ENCODE peak calls at places on chromosomes 11 and 22, in seven cellular contexts. One of them, this sample, is unnamed.

GRCh38 chr11:133896028-133896427 is 50.7 kb upstream of the SPATA19 start:
- DNase-seq in brain microvascular endothelial cell: no peak
- DNase-seq in Caco-2: no peak
- DNase-seq in AG10803: no peak
- DNase-seq in IMR-90: no peak
- DNase-seq in GM12865: peak
- DNase-seq in mesendoderm: no peak
- DNase-seq in this sample: no peak

GRCh38 chr11:129790131-129790530 is 25.5 kb upstream of the TMEM45B start:
- DNase-seq in AG10803: peak
- DNase-seq in IMR-90: no peak
- DNase-seq in GM12865: no peak
- DNase-seq in mesendoderm: no peak
- DNase-seq in brain microvascular endothelial cell: no peak
- DNase-seq in Caco-2: no peak
- DNase-seq in this sample: no peak

GRCh38 chr11:27477243-27477642 is 4.7 kb upstream of the LGR4 start:
- DNase-seq in IMR-90: no peak
- DNase-seq in mesendoderm: no peak
- DNase-seq in Caco-2: no peak
- DNase-seq in brain microvascular endothelial cell: no peak
- DNase-seq in GM12865: no peak
- DNase-seq in AG10803: no peak
- DNase-seq in this sample: no peak

GRCh38 chr11:116563713-116564050 is 209.1 kb downstream of the BUD13 start:
- DNase-seq in Caco-2: no peak
- DNase-seq in brain microvascular endothelial cell: no peak
- DNase-seq in mesendoderm: no peak
- DNase-seq in IMR-90: no peak
- DNase-seq in AG10803: no peak
- DNase-seq in GM12865: no peak
- DNase-seq in this sample: no peak

GRCh38 chr11:48172818-48173609 is 43.6 kb upstream of the OR4B1 start:
- DNase-seq in AG10803: peak
- DNase-seq in IMR-90: peak
- DNase-seq in mesendoderm: peak
- DNase-seq in Caco-2: peak
- DNase-seq in brain microvascular endothelial cell: peak
- DNase-seq in GM12865: peak
- DNase-seq in this sample: peak

GRCh38 chr22:48919187-48919590 is 908.5 kb downstream of the BRD1 start:
- DNase-seq in brain microvascular endothelial cell: no peak
- DNase-seq in mesendoderm: no peak
- DNase-seq in AG10803: no peak
- DNase-seq in GM12865: no peak
- DNase-seq in IMR-90: no peak
- DNase-seq in Caco-2: no peak
- DNase-seq in this sample: no peak

GRCh38 chr22:30822216-30823014 is 127.7 kb downstream of the OSBP2 start:
- DNase-seq in GM12865: no peak
- DNase-seq in mesendoderm: peak
- DNase-seq in AG10803: no peak
- DNase-seq in Caco-2: no peak
- DNase-seq in brain microvascular endothelial cell: no peak
- DNase-seq in IMR-90: no peak
- DNase-seq in this sample: no peak

GRCh38 chr22:19503869-19504268 is 20.3 kb downstream of the CLDN5 start:
- DNase-seq in mesendoderm: peak
- DNase-seq in GM12865: no peak
- DNase-seq in Caco-2: no peak
- DNase-seq in IMR-90: no peak
- DNase-seq in brain microvascular endothelial cell: no peak
- DNase-seq in AG10803: no peak
- DNase-seq in this sample: no peak

GRCh38 chr22:45197606-45198462 is 34.1 kb downstream of the NUP50 start:
- DNase-seq in mesendoderm: no peak
- DNase-seq in Caco-2: no peak
- DNase-seq in GM12865: no peak
- DNase-seq in AG10803: no peak
- DNase-seq in IMR-90: no peak
- DNase-seq in brain microvascular endothelial cell: no peak
- DNase-seq in this sample: no peak

DNA sequence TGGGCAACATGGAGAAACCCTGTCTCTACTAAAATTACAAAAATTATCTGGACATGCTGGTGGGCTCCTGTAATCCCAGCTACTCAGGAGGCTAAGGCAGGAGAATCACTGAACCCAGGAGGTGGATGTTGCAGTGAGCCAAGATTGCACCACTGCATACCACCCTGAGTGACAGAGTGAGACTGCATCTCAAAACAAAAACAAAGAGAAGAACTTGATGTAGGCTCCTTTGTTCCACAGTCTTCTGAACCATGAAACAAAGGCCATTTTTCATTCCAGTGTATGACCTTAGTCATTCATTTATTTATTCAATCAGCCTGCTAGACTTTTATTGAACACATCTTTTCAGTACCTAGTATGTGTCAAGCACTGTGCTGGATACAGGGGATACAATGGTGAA is 369.6 kb downstream of the FAT3 start:
- DNase-seq in brain microvascular endothelial cell: no peak
- DNase-seq in IMR-90: no peak
- DNase-seq in mesendoderm: no peak
- DNase-seq in AG10803: no peak
- DNase-seq in Caco-2: no peak
- DNase-seq in GM12865: no peak
- DNase-seq in this sample: no peak
- H3K4me3 ChIP-seq in brain microvascular endothelial cell: no peak
- H3K4me3 ChIP-seq in IMR-90: no peak
- H3K4me3 ChIP-seq in mesendoderm: no peak
- H3K4me3 ChIP-seq in AG10803: no peak
- H3K4me3 ChIP-seq in Caco-2: no peak
- H3K4me3 ChIP-seq in GM12865: no peak
- H3K4me3 ChIP-seq in this sample: no peak

GRCh38 chr11:1310772-1311468 is 1.5 kb upstream of the TOLLIP start:
- DNase-seq in GM12865: peak
- DNase-seq in AG10803: no peak
- DNase-seq in Caco-2: peak
- DNase-seq in brain microvascular endothelial cell: no peak
- DNase-seq in mesendoderm: no peak
- DNase-seq in IMR-90: no peak
- DNase-seq in this sample: no peak
- H3K4me3 ChIP-seq in GM12865: peak
- H3K4me3 ChIP-seq in AG10803: no peak
- H3K4me3 ChIP-seq in Caco-2: peak
- H3K4me3 ChIP-seq in brain microvascular endothelial cell: no peak
- H3K4me3 ChIP-seq in mesendoderm: no peak
- H3K4me3 ChIP-seq in IMR-90: no peak
- H3K4me3 ChIP-seq in this sample: no peak

GRCh38 chr11:13012037-13012693 is 3.0 kb downstream of the RASSF10 start:
- DNase-seq in Caco-2: no peak
- DNase-seq in mesendoderm: peak
- DNase-seq in AG10803: no peak
- DNase-seq in GM12865: no peak
- DNase-seq in IMR-90: no peak
- DNase-seq in brain microvascular endothelial cell: no peak
- DNase-seq in this sample: no peak
- H3K4me3 ChIP-seq in Caco-2: no peak
- H3K4me3 ChIP-seq in mesendoderm: no peak
- H3K4me3 ChIP-seq in AG10803: no peak
- H3K4me3 ChIP-seq in GM12865: no peak
- H3K4me3 ChIP-seq in IMR-90: no peak
- H3K4me3 ChIP-seq in brain microvascular endothelial cell: no peak
- H3K4me3 ChIP-seq in this sample: no peak

GRCh38 chr11:68750988-68751325 is 363 bp downstream of the TESMIN start:
- DNase-seq in AG10803: no peak
- DNase-seq in IMR-90: no peak
- DNase-seq in brain microvascular endothelial cell: no peak
- DNase-seq in mesendoderm: no peak
- DNase-seq in GM12865: no peak
- DNase-seq in Caco-2: peak
- DNase-seq in this sample: no peak
- H3K4me3 ChIP-seq in AG10803: no peak
- H3K4me3 ChIP-seq in IMR-90: peak
- H3K4me3 ChIP-seq in brain microvascular endothelial cell: no peak
- H3K4me3 ChIP-seq in mesendoderm: no peak
- H3K4me3 ChIP-seq in GM12865: no peak
- H3K4me3 ChIP-seq in Caco-2: peak
- H3K4me3 ChIP-seq in this sample: peak

DNA sequence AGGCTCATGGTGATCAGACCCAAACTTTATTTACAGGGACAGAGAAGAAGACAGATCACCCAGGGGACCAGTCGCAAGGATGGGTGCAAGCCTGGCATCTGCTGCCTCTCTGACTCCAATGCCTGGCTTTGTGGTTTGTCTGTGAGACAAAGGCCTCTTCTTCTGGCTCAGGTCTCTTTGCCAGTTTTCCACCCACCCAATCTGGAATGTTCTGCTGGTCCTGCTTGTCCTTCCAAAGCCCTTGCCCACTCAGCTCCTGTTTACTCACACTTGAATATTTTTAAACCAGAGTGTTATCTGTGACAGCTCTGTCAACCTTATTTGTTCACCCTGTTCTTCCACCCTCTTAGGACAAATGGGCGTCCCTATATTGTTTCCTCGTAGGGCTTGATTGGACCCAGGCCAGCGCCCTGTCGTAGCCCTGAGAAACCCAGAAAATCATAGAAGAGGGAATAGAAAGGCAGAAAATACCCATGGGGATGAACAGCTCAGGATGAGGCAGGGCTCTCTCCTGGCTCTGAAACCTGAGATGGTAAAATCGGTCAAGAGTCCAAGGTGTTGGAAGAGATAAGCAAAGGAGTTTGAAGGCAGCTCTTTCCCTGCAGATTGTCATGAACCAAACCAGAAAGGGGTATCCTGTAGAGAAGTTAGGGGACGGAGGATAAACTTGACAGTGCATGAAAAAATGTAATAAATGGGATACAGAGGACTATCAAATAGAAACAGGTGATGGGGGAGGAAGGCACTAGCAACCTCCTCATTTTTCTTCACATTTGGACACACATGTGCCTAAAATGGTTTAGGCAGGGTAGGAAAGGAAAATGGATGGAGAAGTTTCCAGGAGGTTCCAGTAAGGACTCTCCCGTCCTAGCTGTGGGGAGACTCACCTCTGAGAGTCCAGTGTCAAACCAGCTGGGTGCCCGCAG is 670 bp downstream of the CRYAB start:
- DNase-seq in mesendoderm: no peak
- DNase-seq in brain microvascular endothelial cell: no peak
- DNase-seq in GM12865: no peak
- DNase-seq in AG10803: no peak
- DNase-seq in IMR-90: no peak
- DNase-seq in Caco-2: no peak
- DNase-seq in this sample: no peak
- H3K4me3 ChIP-seq in mesendoderm: no peak
- H3K4me3 ChIP-seq in brain microvascular endothelial cell: no peak
- H3K4me3 ChIP-seq in GM12865: no peak
- H3K4me3 ChIP-seq in AG10803: peak
- H3K4me3 ChIP-seq in IMR-90: no peak
- H3K4me3 ChIP-seq in Caco-2: no peak
- H3K4me3 ChIP-seq in this sample: peak

DNA sequence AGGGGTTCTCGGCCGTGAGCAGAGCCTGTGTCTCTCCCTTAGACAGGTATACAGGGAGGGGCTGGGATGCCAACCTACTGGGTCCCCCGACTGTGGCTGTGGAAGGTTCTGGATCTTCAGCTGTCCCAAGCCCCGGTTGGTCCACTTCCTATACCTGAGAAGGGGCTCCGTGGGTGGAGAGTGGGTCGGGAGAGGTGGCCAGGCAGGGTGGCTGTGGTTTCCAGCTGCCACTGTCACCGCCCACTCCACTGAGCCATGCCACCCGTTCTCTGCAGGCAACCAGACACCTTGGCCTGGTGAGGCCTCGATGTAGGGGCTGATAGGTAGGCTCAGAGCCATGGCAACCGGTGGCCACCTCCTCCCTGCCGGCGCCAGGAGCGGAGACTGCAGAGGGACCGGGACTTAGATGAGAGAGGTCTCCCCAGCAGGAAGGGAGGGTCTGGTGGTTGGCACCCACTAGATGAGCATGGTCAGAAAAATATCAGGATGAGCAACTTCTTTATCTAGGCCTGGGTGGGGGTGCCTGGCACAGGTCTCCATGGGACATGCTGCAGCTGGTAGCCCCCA is 53.8 kb downstream of the TRIOBP start:
- DNase-seq in brain microvascular endothelial cell: no peak
- DNase-seq in IMR-90: no peak
- DNase-seq in AG10803: no peak
- DNase-seq in mesendoderm: no peak
- DNase-seq in GM12865: no peak
- DNase-seq in Caco-2: no peak
- DNase-seq in this sample: no peak
- H3K4me3 ChIP-seq in brain microvascular endothelial cell: no peak
- H3K4me3 ChIP-seq in IMR-90: no peak
- H3K4me3 ChIP-seq in AG10803: no peak
- H3K4me3 ChIP-seq in mesendoderm: no peak
- H3K4me3 ChIP-seq in GM12865: no peak
- H3K4me3 ChIP-seq in Caco-2: no peak
- H3K4me3 ChIP-seq in this sample: no peak